ENCODE peak calls at places on chromosomes 7 and 10, in six cellular contexts. I is stimulated activated CD4-positive, alpha-beta T cell treated with anti-CD3 and anti-CD28 coated beads, Interleukin-12 subunit alpha, Interleukin-12 subunit beta, amount 100 ng/mL, for 4 hours; X is activated CD4-positive, CD25-positive, alpha-beta regulatory T cell; Q is tibial artery; B is HCEC 1CT; S is CD4-positive, CD25-positive, alpha-beta regulatory T cell. R is an unnamed sample.

GRCh38 chr7:158573310-158573709 is 14.3 kb downstream of the PTPRN2 start:
- DNase-seq in I (no peak), X (no peak), Q (no peak), B (no peak), S (no peak), R (no peak)

GRCh38 chr7:36583318-36583717 is 141.0 kb downstream of the AOAH start:
- DNase-seq in I (no peak), X (no peak), Q (no peak), B (peak; percentile 67), S (no peak), R (no peak)

GRCh38 chr10:29343607-29344038 is 54.8 kb downstream of the LYZL1 start:
- DNase-seq in I (no peak), X (no peak), Q (no peak), B (no peak), S (no peak), R (no peak)

GRCh38 chr10:131198843-131199242 is 112.7 kb downstream of the TCERG1L start:
- DNase-seq in I (no peak), X (no peak), Q (no peak), B (no peak), S (no peak), R (no peak)

GRCh38 chr7:7934127-7934526 is 34.5 kb upstream of the GLCCI1 start:
- DNase-seq in I (no peak), X (no peak), Q (no peak), B (no peak), S (no peak), R (no peak)

GRCh38 chr7:138608292-138608691 is 92.9 kb downstream of the SVOPL start:
- DNase-seq in I (no peak), X (no peak), Q (no peak), B (peak; percentile 54), S (no peak), R (no peak)

GRCh38 chr7:149209518-149210269 is 14.3 kb downstream of the ZNF282 start:
- DNase-seq in I (peak; percentile 70), X (peak; percentile 52), Q (no peak), B (peak; percentile 82), S (peak; percentile 46), R (peak; percentile 70)

GRCh38 chr10:132351611-132352010 is 19.6 kb downstream of the LRRC27 start:
- DNase-seq in I (no peak), X (no peak), Q (peak; percentile 5), B (no peak), S (no peak), R (no peak)

GRCh38 chr7:78953090-78953489 is 500.4 kb downstream of the MAGI2 start:
- DNase-seq in I (no peak), X (no peak), Q (no peak), B (peak; percentile 27), S (no peak), R (no peak)

GRCh38 chr10:102419561-102420442 is 834 bp upstream of the FBXL15 start:
- DNase-seq in I (peak; percentile 67), X (peak; percentile 40), Q (no peak), B (no peak), S (peak; percentile 56), R (peak; percentile 82)

GRCh38 chr7:79652619-79653018 is 199.2 kb upstream of the MAGI2 start:
- DNase-seq in I (no peak), X (no peak), Q (no peak), B (no peak), S (no peak), R (no peak)

GRCh38 chr10:3668276-3668960 is 116.6 kb downstream of the KLF6 start:
- DNase-seq in I (peak; percentile 47), X (peak; percentile 13), Q (peak; percentile 43), B (no peak), S (peak; percentile 56), R (peak; percentile 36)

GRCh38 chr10:65204999-65205398 is 1683.8 kb downstream of the REEP3 start:
- DNase-seq in I (no peak), X (no peak), Q (no peak), B (no peak), S (no peak), R (no peak)

GRCh38 chr7:6268023-6268908 is 4.2 kb downstream of the CYTH3 start:
- DNase-seq in I (no peak), X (no peak), Q (no peak), B (no peak), S (no peak), R (no peak)

GRCh38 chr7:92025260-92025659 is 84.6 kb downstream of the AKAP9 start:
- DNase-seq in I (no peak), X (no peak), Q (no peak), B (peak; percentile 92), S (no peak), R (no peak)

GRCh38 chr10:86688398-86688921 is 20.1 kb downstream of the LDB3 start:
- DNase-seq in I (peak; percentile 33), X (peak; percentile 6), Q (peak; percentile 64), B (peak; percentile 65), S (no peak), R (peak; percentile 69)

GRCh38 chr7:33070277-33070676 is 7.7 kb upstream of the NT5C3A start:
- DNase-seq in I (no peak), X (no peak), Q (no peak), B (no peak), S (no peak), R (no peak)

GRCh38 chr10:68424454-68425014 is 17.5 kb upstream of the RUFY2 start:
- DNase-seq in I (no peak), X (no peak), Q (no peak), B (no peak), S (no peak), R (no peak)

GRCh38 chr7:1708640-1709249 is 38.7 kb downstream of the ELFN1 start:
- DNase-seq in I (no peak), X (no peak), Q (peak; percentile 14), B (no peak), S (no peak), R (no peak)

GRCh38 chr7:28988818-28989595 is 30.9 kb upstream of the TRIL start:
- DNase-seq in I (no peak), X (no peak), Q (peak; percentile 67), B (peak; percentile 94), S (no peak), R (no peak)

R was measured in 8988T.